ENCODE peak calls at places on chromosomes 5 and 9, in four cellular contexts. P is fibroblast of villous mesenchyme, M is AG09309, G is dorsolateral prefrontal cortex. D is an unnamed sample.

GRCh38 chr5:154646841-154647759 is 108.1 kb upstream of the LARP1 start:
- DNase-seq in G (peak), M (no peak), P (peak), D (peak)

GRCh38 chr5:83654427-83654994 is 66.1 kb downstream of the HAPLN1 start:
- DNase-seq in M (no peak), P (no peak), G (no peak), D (no peak)

GRCh38 chr9:134823623-134824022 is 57.0 kb upstream of the FCN2 start:
- DNase-seq in G (no peak), M (no peak), P (no peak), D (no peak)

GRCh38 chr9:135492886-135493669 is 7.4 kb upstream of the MRPS2 start:
- DNase-seq in P (no peak), G (no peak), M (no peak), D (no peak)

GRCh38 chr5:143434261-143435206 is 31.0 kb upstream of the NR3C1 start:
- DNase-seq in G (no peak), P (no peak), M (no peak), D (no peak)

GRCh38 chr5:178437296-178438075 is 152.7 kb downstream of the COL23A1 start:
- DNase-seq in M (no peak), G (no peak), P (no peak), D (no peak)

GRCh38 chr9:127953768-127954505 is 16.3 kb upstream of the DPM2 start:
- DNase-seq in G (no peak), M (no peak), P (no peak), D (no peak)

GRCh38 chr5:124951676-124952075 is 205.2 kb upstream of the ZNF608 start:
- DNase-seq in G (no peak), P (no peak), M (no peak), D (no peak)

GRCh38 chr9:37301369-37302172 is 120.9 kb upstream of the GRHPR start:
- DNase-seq in M (no peak), G (no peak), P (no peak), D (no peak)

GRCh38 chr9:36276840-36277239 is 18.6 kb upstream of the GNE start:
- DNase-seq in M (no peak), P (peak), G (no peak), D (peak)

GRCh38 chr5:143094087-143094511 is 309.4 kb downstream of the NR3C1 start:
- DNase-seq in G (no peak), P (peak), M (no peak), D (peak)

GRCh38 chr5:96857924-96858323 is 18.4 kb upstream of the ERAP2 start:
- DNase-seq in G (no peak), M (no peak), P (no peak), D (no peak)

GRCh38 chr5:128035689-128036088 is 47.9 kb upstream of the SLC12A2 start:
- DNase-seq in G (no peak), P (no peak), M (no peak), D (no peak)

GRCh38 chr9:2158111-2158610 is 143.0 kb downstream of the SMARCA2 start:
- DNase-seq in G (no peak), M (no peak), P (peak), D (peak)

GRCh38 chr9:112881366-112881765 is 9.3 kb downstream of the SLC46A2 start:
- DNase-seq in M (no peak), G (no peak), P (no peak), D (no peak)

GRCh38 chr9:109311731-109312130 is 9.1 kb downstream of the EPB41L4B start:
- DNase-seq in P (no peak), M (no peak), G (no peak), D (no peak)

GRCh38 chr9:94269264-94269663 is 10.2 kb downstream of the ZNF169 start:
- DNase-seq in G (no peak), M (no peak), P (no peak), D (no peak)

GRCh38 chr9:125613156-125613555 is 93.9 kb downstream of the MAPKAP1 start:
- DNase-seq in P (no peak), M (no peak), G (no peak), D (no peak)

GRCh38 chr5:135155616-135156214 is 121.7 kb upstream of the PITX1 start:
- DNase-seq in G (no peak), P (no peak), M (no peak), D (no peak)

GRCh38 chr5:6525910-6526309 is 77.3 kb downstream of the UBE2QL1 start:
- DNase-seq in P (peak), G (no peak), M (no peak), D (no peak)

GRCh38 chr9:87711857-87712800 is 13.8 kb upstream of the CTSL start:
- DNase-seq in M (peak), P (peak), G (no peak), D (peak)

GRCh38 chr5:154444559-154445421 is 1.0 kb upstream of the SAP30L start:
- DNase-seq in G (no peak), M (no peak), P (peak), D (no peak)

GRCh38 chr9:137316012-137316981 is 14.2 kb upstream of the NRARP start:
- DNase-seq in P (peak), M (no peak), G (no peak), D (no peak)

GRCh38 chr5:125093776-125094175 is 347.3 kb upstream of the ZNF608 start:
- DNase-seq in G (no peak), P (peak), M (peak), D (peak)

GRCh38 chr5:135811007-135811406 is 23.5 kb upstream of the SLC25A48 start:
- DNase-seq in P (no peak), G (no peak), M (no peak), D (no peak)

GRCh38 chr9:97468658-97469448 is 32.6 kb upstream of the TMOD1 start:
- DNase-seq in P (peak), G (peak), M (no peak), D (no peak)

GRCh38 chr9:120755827-120756434 is 37.3 kb downstream of the FBXW2 start:
- DNase-seq in M (no peak), G (peak), P (peak), D (no peak)

GRCh38 chr9:38228331-38229122 is 159.5 kb upstream of the SHB start:
- DNase-seq in M (no peak), G (no peak), P (no peak), D (no peak)

GRCh38 chr5:115831163-115831768 is 10.1 kb downstream of the ATG12 start:
- DNase-seq in P (peak), G (no peak), M (no peak), D (no peak)

GRCh38 chr5:54593809-54594208 is 76.2 kb downstream of the SNX18 start:
- DNase-seq in M (no peak), P (no peak), G (no peak), D (no peak)

GRCh38 chr9:77595426-77596051 is 52.6 kb downstream of the GNA14 start:
- DNase-seq in M (no peak), P (no peak), G (no peak), D (no peak)

GRCh38 chr9:100370064-100370723 is 17.5 kb upstream of the TEX10 start:
- DNase-seq in G (no peak), P (no peak), M (no peak), D (no peak)

GRCh38 chr5:174736351-174736721 is 12.0 kb downstream of the MSX2 start:
- DNase-seq in P (peak), G (no peak), M (peak), D (peak)

GRCh38 chr5:71786337-71787060 is 67.4 kb downstream of the CARTPT start:
- DNase-seq in G (no peak), P (no peak), M (no peak), D (no peak)

GRCh38 chr9:123607479-123607878 is 251.5 kb downstream of the CRB2 start:
- DNase-seq in G (no peak), M (no peak), P (no peak), D (no peak)

GRCh38 chr9:111348821-111349271 is 18.8 kb upstream of the OR2K2 start:
- DNase-seq in G (no peak), P (peak), M (no peak), D (peak)

GRCh38 chr9:110337727-110338522 is at the start of gene TXNDC8:
- DNase-seq in P (peak), M (peak), G (no peak), D (no peak)

GRCh38 chr9:114799441-114799840 is 6.4 kb downstream of the TNFSF15 start:
- DNase-seq in P (peak), G (no peak), M (no peak), D (no peak)

GRCh38 chr5:147055304-147055826 is 176.8 kb upstream of the PPP2R2B start:
- DNase-seq in P (no peak), G (no peak), M (no peak), D (no peak)

GRCh38 chr5:138466900-138467710 is 1.8 kb downstream of the EGR1 start:
- DNase-seq in G (peak), P (peak), M (peak), D (no peak)

GRCh38 chr5:138468966-138469539 is 3.8 kb downstream of the EGR1 start:
- DNase-seq in P (peak), M (peak), G (no peak), D (no peak)

GRCh38 chr5:138466058-138466899 is 1.0 kb downstream of the EGR1 start:
- DNase-seq in M (peak), P (peak), G (no peak), D (no peak)

GRCh38 chr5:138468133-138468965 is 3.1 kb downstream of the EGR1 start:
- DNase-seq in G (no peak), P (peak), M (peak), D (no peak)

GRCh38 chr5:138467711-138468132 is 2.4 kb downstream of the EGR1 start:
- DNase-seq in P (no peak), G (peak), M (peak), D (no peak)
- TF ChIP-seq CTCF in P (no peak), G (no peak), M (no peak), D (no peak)

DNA sequence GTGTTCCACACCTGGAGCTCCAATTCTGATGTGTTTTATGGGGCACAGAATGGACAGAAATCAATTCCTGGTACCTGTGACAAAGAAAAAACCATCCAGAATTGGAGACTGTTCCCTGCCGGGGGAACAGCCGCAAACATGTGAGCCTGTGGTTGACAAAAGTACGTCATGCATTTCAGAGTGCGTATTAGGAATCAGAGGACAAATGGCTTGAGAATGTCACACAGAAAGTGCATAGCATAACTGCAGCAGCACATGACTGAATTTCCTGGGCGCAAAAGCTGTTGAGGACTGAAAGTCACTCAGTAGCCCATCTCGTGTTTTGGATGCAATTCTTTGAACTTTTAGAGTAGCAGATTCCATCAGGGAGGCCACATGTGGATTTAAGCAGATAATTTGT is 85.1 kb downstream of the TRIO start:
- DNase-seq in M (no peak), P (no peak), G (no peak), D (no peak)
- H3K4me3 ChIP-seq in M (no peak), P (no peak), G (no peak), D (no peak)

DNA sequence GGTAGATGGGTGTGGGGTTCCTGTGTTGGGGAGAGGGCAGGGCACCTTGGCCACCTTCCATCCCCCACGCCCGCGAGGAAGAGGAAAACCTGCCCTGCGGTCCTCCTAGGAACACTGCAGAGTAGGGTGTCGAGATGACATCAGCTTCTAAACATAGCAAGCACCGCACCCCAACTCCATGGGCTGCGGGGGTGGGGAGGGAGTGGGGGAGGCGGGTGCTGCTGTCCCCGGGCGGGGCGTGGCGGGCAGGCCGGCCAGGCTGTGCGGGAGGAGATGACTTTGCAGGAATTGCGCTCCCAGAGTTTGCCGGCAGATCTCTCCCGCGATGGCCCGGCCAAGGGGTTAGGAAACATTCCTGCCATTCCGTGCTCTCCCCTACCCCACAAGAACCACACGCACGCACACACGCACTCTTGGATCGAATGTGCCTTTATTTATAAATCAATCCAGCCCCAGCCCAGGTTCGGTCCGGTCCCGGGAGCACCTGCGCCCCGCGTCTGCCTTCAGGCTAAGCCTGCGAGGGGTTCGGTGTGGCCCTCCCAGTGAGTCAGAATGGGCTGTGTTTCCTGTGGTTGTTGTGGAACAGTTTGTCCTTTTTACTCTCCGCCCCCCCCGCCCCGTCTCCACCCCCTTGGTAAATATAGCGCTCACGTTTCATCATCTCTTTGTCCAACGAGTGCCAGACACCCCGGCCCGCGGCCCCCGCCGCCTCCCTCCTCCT is 5.2 kb upstream of the KLF9 start:
- DNase-seq in P (peak), G (peak), M (peak), D (peak)
- TF ChIP-seq CTCF in P (no peak), G (no peak), M (no peak), D (peak)

GRCh38 chr5:101785090-101785489 is 511.0 kb downstream of the SLCO4C1 start:
- DNase-seq in G (no peak), P (no peak), M (no peak), D (no peak)

GRCh38 chr5:101788797-101789196 is 507.3 kb downstream of the SLCO4C1 start:
- DNase-seq in G (no peak), M (no peak), P (no peak), D (no peak)

GRCh38 chr5:101782352-101783087 is 513.6 kb downstream of the SLCO4C1 start:
- DNase-seq in G (no peak), M (no peak), P (no peak), D (no peak)

GRCh38 chr5:101783241-101784095 is 512.6 kb downstream of the SLCO4C1 start:
- DNase-seq in G (no peak), P (no peak), M (no peak), D (no peak)
- H3K4me3 ChIP-seq in G (peak), P (no peak), M (no peak), D (peak)